ENCODE peak calls at places on chromosome 22, in ten cellular contexts. One of them, this sample, is unnamed.

GRCh38 chr22:44891791-44892190 is 118.0 kb downstream of the PHF21B start:
- DNase-seq in CD8-positive, alpha-beta T cell: no peak
- DNase-seq in AG04450: no peak
- DNase-seq in DND-41: no peak
- DNase-seq in lower lobe of right lung: no peak
- DNase-seq in fibroblast of the aortic adventitia: no peak
- DNase-seq in HFF-Myc: no peak
- DNase-seq in OCI-LY7: no peak
- DNase-seq in tibial artery: no peak
- DNase-seq in thoracic aorta: no peak
- DNase-seq in this sample: no peak

GRCh38 chr22:32644252-32645100 is 157.0 kb upstream of the TIMP3 start:
- DNase-seq in CD8-positive, alpha-beta T cell: no peak
- DNase-seq in AG04450: no peak
- DNase-seq in DND-41: peak; percentile 73
- DNase-seq in lower lobe of right lung: peak; percentile 73
- DNase-seq in fibroblast of the aortic adventitia: peak; percentile 14
- DNase-seq in HFF-Myc: no peak
- DNase-seq in OCI-LY7: no peak
- DNase-seq in tibial artery: peak; percentile 62
- DNase-seq in thoracic aorta: no peak
- DNase-seq in this sample: peak; percentile 93

GRCh38 chr22:30390974-30391691 is 3.9 kb upstream of the RNF215 start:
- DNase-seq in CD8-positive, alpha-beta T cell: peak; percentile 83
- DNase-seq in AG04450: peak; percentile 41
- DNase-seq in DND-41: peak; percentile 84
- DNase-seq in lower lobe of right lung: peak; percentile 82
- DNase-seq in fibroblast of the aortic adventitia: peak; percentile 66
- DNase-seq in HFF-Myc: peak; percentile 31
- DNase-seq in OCI-LY7: peak; percentile 94
- DNase-seq in tibial artery: peak; percentile 44
- DNase-seq in thoracic aorta: no peak
- DNase-seq in this sample: no peak

GRCh38 chr22:44730034-44730433 is 22.3 kb upstream of the ARHGAP8 start:
- DNase-seq in CD8-positive, alpha-beta T cell: no peak
- DNase-seq in AG04450: no peak
- DNase-seq in DND-41: no peak
- DNase-seq in lower lobe of right lung: no peak
- DNase-seq in fibroblast of the aortic adventitia: no peak
- DNase-seq in HFF-Myc: no peak
- DNase-seq in OCI-LY7: no peak
- DNase-seq in tibial artery: no peak
- DNase-seq in thoracic aorta: no peak
- DNase-seq in this sample: no peak

GRCh38 chr22:50584106-50585096 is 1.8 kb upstream of the CHKB start:
- DNase-seq in CD8-positive, alpha-beta T cell: no peak
- DNase-seq in AG04450: no peak
- DNase-seq in DND-41: no peak
- DNase-seq in lower lobe of right lung: peak; percentile 35
- DNase-seq in fibroblast of the aortic adventitia: no peak
- DNase-seq in HFF-Myc: no peak
- DNase-seq in OCI-LY7: no peak
- DNase-seq in tibial artery: no peak
- DNase-seq in thoracic aorta: no peak
- DNase-seq in this sample: no peak

GRCh38 chr22:24039046-24039445 is 27.9 kb downstream of the CABIN1 start:
- DNase-seq in CD8-positive, alpha-beta T cell: no peak
- DNase-seq in AG04450: no peak
- DNase-seq in DND-41: no peak
- DNase-seq in lower lobe of right lung: no peak
- DNase-seq in fibroblast of the aortic adventitia: no peak
- DNase-seq in HFF-Myc: no peak
- DNase-seq in OCI-LY7: no peak
- DNase-seq in tibial artery: no peak
- DNase-seq in thoracic aorta: no peak
- DNase-seq in this sample: no peak

GRCh38 chr22:45537734-45538181 is 35.1 kb downstream of the FBLN1 start:
- DNase-seq in CD8-positive, alpha-beta T cell: no peak
- DNase-seq in AG04450: peak; percentile 59
- DNase-seq in DND-41: peak; percentile 13
- DNase-seq in lower lobe of right lung: no peak
- DNase-seq in fibroblast of the aortic adventitia: peak; percentile 88
- DNase-seq in HFF-Myc: no peak
- DNase-seq in OCI-LY7: no peak
- DNase-seq in tibial artery: peak; percentile 78
- DNase-seq in thoracic aorta: no peak
- DNase-seq in this sample: peak; percentile 94

GRCh38 chr22:40739723-40740122 is 60.4 kb downstream of the MCHR1 start:
- DNase-seq in CD8-positive, alpha-beta T cell: no peak
- DNase-seq in AG04450: no peak
- DNase-seq in DND-41: peak; percentile 47
- DNase-seq in lower lobe of right lung: no peak
- DNase-seq in fibroblast of the aortic adventitia: no peak
- DNase-seq in HFF-Myc: no peak
- DNase-seq in OCI-LY7: no peak
- DNase-seq in tibial artery: no peak
- DNase-seq in thoracic aorta: no peak
- DNase-seq in this sample: no peak

GRCh38 chr22:22609271-22609670 is 35.1 kb upstream of the GGTLC2 start:
- DNase-seq in CD8-positive, alpha-beta T cell: no peak
- DNase-seq in AG04450: no peak
- DNase-seq in DND-41: no peak
- DNase-seq in lower lobe of right lung: no peak
- DNase-seq in fibroblast of the aortic adventitia: no peak
- DNase-seq in HFF-Myc: no peak
- DNase-seq in OCI-LY7: no peak
- DNase-seq in tibial artery: no peak
- DNase-seq in thoracic aorta: no peak
- DNase-seq in this sample: no peak

DNA sequence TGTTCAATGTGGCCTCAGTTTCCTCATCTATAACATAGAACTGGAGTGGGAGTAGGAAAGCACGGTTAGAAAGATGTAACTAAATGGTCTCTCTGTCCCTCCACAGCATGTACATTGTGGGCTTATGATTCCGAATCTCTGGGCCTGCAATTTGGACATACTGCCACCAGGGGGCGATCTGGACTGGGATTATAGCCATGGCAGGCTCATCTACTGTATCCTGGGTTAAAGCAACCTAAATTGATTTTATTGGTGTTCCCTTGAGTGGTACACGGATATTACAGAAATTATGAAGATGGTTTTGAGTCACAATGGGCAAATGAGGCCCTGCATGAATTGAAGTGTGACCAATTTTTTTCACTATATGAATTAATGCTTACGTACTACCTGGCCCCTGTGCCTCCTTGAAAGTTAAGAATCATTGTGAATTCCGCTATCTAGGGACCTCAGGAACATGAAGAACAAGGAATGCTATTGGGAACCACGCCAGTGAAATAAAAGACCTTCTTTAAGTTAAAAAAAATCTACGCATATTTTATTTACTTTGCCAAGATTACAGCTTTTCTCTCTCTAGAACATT is 32.9 kb downstream of the TST start:
- DNase-seq in CD8-positive, alpha-beta T cell: peak; percentile 23
- DNase-seq in AG04450: no peak
- DNase-seq in DND-41: peak; percentile 44
- DNase-seq in lower lobe of right lung: no peak
- DNase-seq in fibroblast of the aortic adventitia: no peak
- DNase-seq in HFF-Myc: no peak
- DNase-seq in OCI-LY7: peak; percentile 29
- DNase-seq in tibial artery: no peak
- DNase-seq in thoracic aorta: no peak
- DNase-seq in this sample: peak; percentile 63
- TF ChIP-seq CTCF in CD8-positive, alpha-beta T cell: peak; percentile 60
- TF ChIP-seq CTCF in AG04450: peak; percentile 58
- TF ChIP-seq CTCF in DND-41: peak; percentile 82
- TF ChIP-seq CTCF in lower lobe of right lung: peak; percentile 58
- TF ChIP-seq CTCF in fibroblast of the aortic adventitia: peak; percentile 62
- TF ChIP-seq CTCF in HFF-Myc: peak; percentile 86
- TF ChIP-seq CTCF in OCI-LY7: peak; percentile 96
- TF ChIP-seq CTCF in tibial artery: peak; percentile 7
- TF ChIP-seq CTCF in thoracic aorta: peak; percentile 41
- TF ChIP-seq CTCF in this sample: no peak

GRCh38 chr22:39428597-39429071 is 28.2 kb upstream of the MGAT3 start:
- DNase-seq in CD8-positive, alpha-beta T cell: no peak
- DNase-seq in AG04450: no peak
- DNase-seq in DND-41: no peak
- DNase-seq in lower lobe of right lung: peak; percentile 11
- DNase-seq in fibroblast of the aortic adventitia: no peak
- DNase-seq in HFF-Myc: no peak
- DNase-seq in OCI-LY7: no peak
- DNase-seq in tibial artery: no peak
- DNase-seq in thoracic aorta: no peak
- DNase-seq in this sample: no peak
- H3K4me3 ChIP-seq in CD8-positive, alpha-beta T cell: no peak overlapping the region
- H3K4me3 ChIP-seq in AG04450: no peak overlapping the region
- H3K4me3 ChIP-seq in DND-41: no peak overlapping the region
- H3K4me3 ChIP-seq in lower lobe of right lung: no peak overlapping the region
- H3K4me3 ChIP-seq in fibroblast of the aortic adventitia: no peak overlapping the region
- H3K4me3 ChIP-seq in HFF-Myc: no peak overlapping the region
- H3K4me3 ChIP-seq in OCI-LY7: no peak overlapping the region
- H3K4me3 ChIP-seq in tibial artery: no peak overlapping the region
- H3K4me3 ChIP-seq in thoracic aorta: no peak overlapping the region
- H3K4me3 ChIP-seq in this sample: no peak overlapping the region

DNA sequence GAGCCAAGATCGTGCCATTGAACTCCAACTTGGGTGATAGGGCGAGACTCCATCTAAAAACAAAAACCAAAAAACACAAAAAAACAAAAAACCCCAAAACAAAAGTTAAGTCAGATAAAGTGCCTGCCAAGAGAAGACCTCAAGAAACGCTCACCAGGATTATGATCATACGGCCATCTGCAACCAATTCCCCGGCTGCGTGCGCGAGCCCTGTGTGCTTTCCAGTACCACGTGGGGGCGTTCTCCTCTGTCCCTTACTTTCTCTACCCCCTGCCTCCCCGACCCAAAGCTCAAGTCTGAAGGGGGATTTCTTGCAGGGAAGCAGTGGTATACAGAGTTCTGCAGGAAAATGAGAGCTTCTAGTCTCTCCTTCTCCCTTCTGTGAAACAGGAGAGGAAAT is 10.5 kb upstream of the RPS19BP1 start:
- DNase-seq in CD8-positive, alpha-beta T cell: no peak
- DNase-seq in AG04450: no peak
- DNase-seq in DND-41: peak; percentile 39
- DNase-seq in lower lobe of right lung: no peak
- DNase-seq in fibroblast of the aortic adventitia: no peak
- DNase-seq in HFF-Myc: no peak
- DNase-seq in OCI-LY7: peak; percentile 32
- DNase-seq in tibial artery: no peak
- DNase-seq in thoracic aorta: no peak
- DNase-seq in this sample: no peak
- TF ChIP-seq CTCF in CD8-positive, alpha-beta T cell: no peak
- TF ChIP-seq CTCF in AG04450: peak; percentile 51
- TF ChIP-seq CTCF in DND-41: peak; percentile 62
- TF ChIP-seq CTCF in lower lobe of right lung: no peak
- TF ChIP-seq CTCF in fibroblast of the aortic adventitia: peak; percentile 22
- TF ChIP-seq CTCF in HFF-Myc: peak; percentile 63
- TF ChIP-seq CTCF in OCI-LY7: peak; percentile 72
- TF ChIP-seq CTCF in tibial artery: no peak
- TF ChIP-seq CTCF in thoracic aorta: no peak
- TF ChIP-seq CTCF in this sample: no peak

DNA sequence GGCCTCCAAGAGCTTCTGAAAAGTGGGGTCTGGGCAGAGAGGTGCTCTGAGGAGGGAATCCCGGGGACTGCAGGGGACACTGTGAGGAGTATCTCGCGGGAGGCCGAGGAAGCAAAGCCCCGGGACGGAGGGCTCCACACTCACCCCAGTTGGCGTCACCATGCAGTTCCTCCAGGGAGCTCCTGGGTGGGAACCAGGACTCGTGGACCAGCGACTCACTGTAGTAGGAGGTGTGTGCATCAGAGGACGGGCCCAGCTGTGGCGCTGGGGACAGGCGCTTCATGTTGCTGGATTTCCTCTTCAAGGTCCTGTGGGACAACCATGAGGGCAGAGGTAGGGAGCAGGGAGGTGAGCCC is 4.8 kb downstream of the SUN2 start:
- DNase-seq in CD8-positive, alpha-beta T cell: no peak
- DNase-seq in AG04450: no peak
- DNase-seq in DND-41: no peak
- DNase-seq in lower lobe of right lung: no peak
- DNase-seq in fibroblast of the aortic adventitia: no peak
- DNase-seq in HFF-Myc: no peak
- DNase-seq in OCI-LY7: no peak
- DNase-seq in tibial artery: no peak
- DNase-seq in thoracic aorta: no peak
- DNase-seq in this sample: no peak
- H3K4me3 ChIP-seq in CD8-positive, alpha-beta T cell: peak overlapping the region; percentile 39
- H3K4me3 ChIP-seq in AG04450: no peak overlapping the region
- H3K4me3 ChIP-seq in DND-41: no peak overlapping the region
- H3K4me3 ChIP-seq in lower lobe of right lung: no peak overlapping the region
- H3K4me3 ChIP-seq in fibroblast of the aortic adventitia: no peak overlapping the region
- H3K4me3 ChIP-seq in HFF-Myc: no peak overlapping the region
- H3K4me3 ChIP-seq in OCI-LY7: peak overlapping the region; percentile 41
- H3K4me3 ChIP-seq in tibial artery: no peak overlapping the region
- H3K4me3 ChIP-seq in thoracic aorta: no peak overlapping the region
- H3K4me3 ChIP-seq in this sample: no peak overlapping the region

GRCh38 chr22:34972498-34972897 is 93.5 kb upstream of the ISX start:
- DNase-seq in CD8-positive, alpha-beta T cell: no peak
- DNase-seq in AG04450: no peak
- DNase-seq in DND-41: no peak
- DNase-seq in lower lobe of right lung: no peak
- DNase-seq in fibroblast of the aortic adventitia: no peak
- DNase-seq in HFF-Myc: no peak
- DNase-seq in OCI-LY7: no peak
- DNase-seq in tibial artery: no peak
- DNase-seq in thoracic aorta: no peak
- DNase-seq in this sample: no peak

GRCh38 chr22:34971456-34971855 is 94.5 kb upstream of the ISX start:
- DNase-seq in CD8-positive, alpha-beta T cell: no peak
- DNase-seq in AG04450: no peak
- DNase-seq in DND-41: no peak
- DNase-seq in lower lobe of right lung: no peak
- DNase-seq in fibroblast of the aortic adventitia: no peak
- DNase-seq in HFF-Myc: no peak
- DNase-seq in OCI-LY7: no peak
- DNase-seq in tibial artery: no peak
- DNase-seq in thoracic aorta: no peak
- DNase-seq in this sample: no peak

DNA sequence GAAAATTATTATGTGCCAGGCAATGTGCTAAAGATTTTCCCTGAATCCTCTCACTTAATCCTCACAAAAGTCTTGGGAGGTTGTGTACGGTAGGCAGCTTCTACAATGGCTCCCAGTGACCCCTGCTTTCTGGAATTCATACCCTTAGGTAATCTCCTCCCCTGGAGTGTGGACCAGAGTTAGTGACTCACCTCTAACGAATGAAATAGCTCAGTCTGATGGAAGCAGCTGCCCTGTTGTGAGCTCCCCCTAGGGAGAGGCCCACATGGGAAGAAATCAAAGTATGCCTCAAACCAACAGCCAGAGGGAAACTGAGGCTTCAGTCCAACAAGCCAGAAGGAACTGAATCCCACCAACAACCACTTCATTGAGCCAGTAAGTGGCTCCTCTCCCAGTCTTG is 99.0 kb upstream of the ISX start:
- DNase-seq in CD8-positive, alpha-beta T cell: no peak
- DNase-seq in AG04450: no peak
- DNase-seq in DND-41: no peak
- DNase-seq in lower lobe of right lung: no peak
- DNase-seq in fibroblast of the aortic adventitia: no peak
- DNase-seq in HFF-Myc: no peak
- DNase-seq in OCI-LY7: no peak
- DNase-seq in tibial artery: no peak
- DNase-seq in thoracic aorta: no peak
- DNase-seq in this sample: no peak
- TF ChIP-seq CTCF in CD8-positive, alpha-beta T cell: no peak
- TF ChIP-seq CTCF in AG04450: no peak
- TF ChIP-seq CTCF in DND-41: no peak
- TF ChIP-seq CTCF in lower lobe of right lung: no peak
- TF ChIP-seq CTCF in fibroblast of the aortic adventitia: no peak
- TF ChIP-seq CTCF in HFF-Myc: no peak
- TF ChIP-seq CTCF in OCI-LY7: no peak
- TF ChIP-seq CTCF in tibial artery: no peak
- TF ChIP-seq CTCF in thoracic aorta: no peak
- TF ChIP-seq CTCF in this sample: no peak

GRCh38 chr22:36701166-36701713 is 2.3 kb downstream of the CACNG2 start:
- DNase-seq in CD8-positive, alpha-beta T cell: no peak
- DNase-seq in AG04450: no peak
- DNase-seq in DND-41: no peak
- DNase-seq in lower lobe of right lung: no peak
- DNase-seq in fibroblast of the aortic adventitia: no peak
- DNase-seq in HFF-Myc: no peak
- DNase-seq in OCI-LY7: no peak
- DNase-seq in tibial artery: no peak
- DNase-seq in thoracic aorta: no peak
- DNase-seq in this sample: no peak
- H3K4me3 ChIP-seq in CD8-positive, alpha-beta T cell: no peak overlapping the region
- H3K4me3 ChIP-seq in AG04450: no peak overlapping the region
- H3K4me3 ChIP-seq in DND-41: no peak overlapping the region
- H3K4me3 ChIP-seq in lower lobe of right lung: no peak overlapping the region
- H3K4me3 ChIP-seq in fibroblast of the aortic adventitia: no peak overlapping the region
- H3K4me3 ChIP-seq in HFF-Myc: no peak overlapping the region
- H3K4me3 ChIP-seq in OCI-LY7: no peak overlapping the region
- H3K4me3 ChIP-seq in tibial artery: no peak overlapping the region
- H3K4me3 ChIP-seq in thoracic aorta: no peak overlapping the region
- H3K4me3 ChIP-seq in this sample: no peak overlapping the region

This sample was measured in lower leg skin.